ENCODE peak calls at places on chromosome 1, in ten cellular contexts. E is Caki2; W is AG10803; X is stimulated activated CD8-positive, alpha-beta memory T cell treated with anti-CD3 and anti-CD28 coated beads, Interleukin-4, amount 100 ng/mL, for 24 hours; F is activated B cell treated with CpG ODN at 0.5 μM for 24 hours; N is cardiac fibroblast; B is CD8-positive, alpha-beta T cell; L is Right ventricle myocardium superior; A is activated naive CD4-positive, alpha-beta T cell; G is effector memory CD8-positive, alpha-beta T cell. I is an unnamed sample.

GRCh38 chr1:224668991-224669390 is 52.9 kb downstream of the CNIH3 start:
- DNase-seq in E (no peak), W (peak), X (no peak), F (no peak), N (no peak), B (no peak), L (no peak), A (no peak), G (no peak), I (no peak)

GRCh38 chr1:229452956-229453801 is 19.3 kb upstream of the ACTA1 start:
- DNase-seq in E (no peak), W (peak), X (no peak), F (no peak), N (peak), B (no peak), L (no peak), A (no peak), G (no peak), I (no peak)

GRCh38 chr1:202105571-202106339 is 17.0 kb upstream of the GPR37L1 start:
- DNase-seq in E (peak), W (peak), X (no peak), F (no peak), N (peak), B (no peak), L (no peak), A (no peak), G (no peak), I (peak)

GRCh38 chr1:203480525-203481084 is 5.0 kb downstream of the PRELP start:
- DNase-seq in E (peak), W (peak), X (peak), F (no peak), N (peak), B (peak), L (peak), A (no peak), G (peak), I (peak)

GRCh38 chr1:234921266-234922062 is 207.2 kb downstream of the TOMM20 start:
- DNase-seq in E (peak), W (peak), X (no peak), F (no peak), N (peak), B (no peak), L (peak), A (no peak), G (no peak), I (no peak)

GRCh38 chr1:112341986-112342385 is 54.0 kb upstream of the CTTNBP2NL start:
- DNase-seq in E (no peak), W (no peak), X (no peak), F (no peak), N (no peak), B (no peak), L (no peak), A (no peak), G (no peak), I (no peak)

GRCh38 chr1:204976666-204977065 is 66.3 kb upstream of the CNTN2 start:
- DNase-seq in E (no peak), W (no peak), X (no peak), F (no peak), N (no peak), B (no peak), L (no peak), A (no peak), G (no peak), I (no peak)

GRCh38 chr1:67749844-67750689 is 65.1 kb downstream of the GADD45A start:
- DNase-seq in E (peak), W (peak), X (no peak), F (no peak), N (peak), B (no peak), L (no peak), A (no peak), G (no peak), I (peak)

GRCh38 chr1:118151312-118151937 is 33.6 kb downstream of the SPAG17 start:
- DNase-seq in E (peak), W (peak), X (no peak), F (no peak), N (peak), B (no peak), L (peak), A (no peak), G (no peak), I (peak)

GRCh38 chr1:41354956-41355355 is 6.3 kb upstream of the FOXO6 start:
- DNase-seq in E (no peak), W (no peak), X (no peak), F (no peak), N (no peak), B (no peak), L (no peak), A (no peak), G (no peak), I (no peak)

GRCh38 chr1:46247433-46248121 is at the start of gene RAD54L:
- DNase-seq in E (peak), W (peak), X (peak), F (peak), N (peak), B (peak), L (peak), A (peak), G (peak), I (peak)

GRCh38 chr1:172352435-172352834 is 68.0 kb upstream of the C1orf105 start:
- DNase-seq in E (peak), W (peak), X (no peak), F (no peak), N (no peak), B (no peak), L (no peak), A (no peak), G (no peak), I (no peak)

GRCh38 chr1:25019351-25020172 is 89.5 kb upstream of the RUNX3 start:
- DNase-seq in E (no peak), W (no peak), X (no peak), F (peak), N (no peak), B (no peak), L (no peak), A (no peak), G (no peak), I (no peak)